ENCODE peak calls at places on chromosomes 13 and 19, in nine cellular contexts. X is PC-3; E is GM23338; S is adrenal gland; H is suprapubic skin; B is breast epithelium; W is IMR-90; Q is vagina; Y is CD8-positive, alpha-beta memory T cell. V is an unnamed sample. For H3K4me1, the result is how much of the 10 kb centered on the place peaks cover.

GRCh38 chr13:88339271-88339741 is 668.1 kb downstream of the SLITRK5 start:
- DNase-seq in X (peak), W (no peak), H (no peak), S (no peak), Q (no peak), B (no peak), E (no peak), Y (no peak), V (no peak)

GRCh38 chr13:98796191-98796590 is 43.7 kb upstream of the SLC15A1 start:
- DNase-seq in Q (no peak), S (no peak), B (no peak), H (no peak), W (no peak), E (no peak), Y (no peak), X (no peak), V (no peak)

GRCh38 chr19:35451278-35452096 is 3.4 kb downstream of the FFAR2 start:
- DNase-seq in Y (no peak), S (no peak), W (no peak), Q (no peak), E (no peak), X (no peak), B (no peak), H (no peak), V (no peak)

GRCh38 chr19:29785955-29786589 is 25.7 kb upstream of the CCNE1 start:
- DNase-seq in H (no peak), W (no peak), Y (no peak), X (no peak), B (no peak), Q (no peak), S (no peak), E (peak), V (no peak)

GRCh38 chr19:58572818-58573657 is at the start of gene MZF1:
- DNase-seq in S (peak), B (peak), Q (no peak), H (peak), Y (peak), X (peak), E (peak), W (peak), V (peak)

GRCh38 chr19:14318873-14319272 is 62.4 kb upstream of the ADGRE5 start:
- DNase-seq in S (peak), Q (no peak), X (no peak), W (no peak), H (no peak), Y (no peak), E (peak), B (no peak), V (no peak)

GRCh38 chr13:73767747-73768315 is 366.4 kb downstream of the KLF12 start:
- DNase-seq in H (no peak), E (peak), B (no peak), Q (no peak), X (peak), W (no peak), S (no peak), Y (no peak), V (no peak)

GRCh38 chr13:43878897-43879322 is 630 bp downstream of the CCDC122 start:
- DNase-seq in Y (no peak), E (peak), Q (no peak), X (peak), B (peak), W (peak), S (peak), H (peak), V (no peak)

GRCh38 chr13:31756346-31756745 is 17.0 kb downstream of the RXFP2 start:
- DNase-seq in Q (no peak), Y (no peak), B (no peak), H (no peak), S (no peak), W (peak), X (peak), E (no peak), V (no peak)

GRCh38 chr13:48437381-48437780 is 24.5 kb upstream of the LPAR6 start:
- DNase-seq in Y (no peak), S (peak), H (peak), W (peak), X (no peak), B (no peak), E (no peak), Q (no peak), V (no peak)

GRCh38 chr13:28161370-28161769 is 23.0 kb downstream of the PAN3 start:
- DNase-seq in H (no peak), B (no peak), E (peak), Y (no peak), Q (no peak), X (no peak), S (no peak), W (peak), V (no peak)

GRCh38 chr19:15641901-15642491 is 1.3 kb downstream of the CYP4F3 start:
- DNase-seq in H (no peak), S (no peak), B (no peak), X (no peak), Y (no peak), W (no peak), Q (no peak), E (no peak), V (no peak)

GRCh38 chr13:20714161-20714560 is 10.7 kb downstream of the IL17D start:
- DNase-seq in H (no peak), W (no peak), S (no peak), B (no peak), X (no peak), E (no peak), Q (no peak), Y (no peak), V (no peak)

GRCh38 chr13:113650731-113651148 is 7.3 kb downstream of the ATP4B start:
- DNase-seq in W (no peak), X (no peak), B (no peak), E (no peak), Y (no peak), Q (no peak), S (no peak), H (peak), V (no peak)

DNA sequence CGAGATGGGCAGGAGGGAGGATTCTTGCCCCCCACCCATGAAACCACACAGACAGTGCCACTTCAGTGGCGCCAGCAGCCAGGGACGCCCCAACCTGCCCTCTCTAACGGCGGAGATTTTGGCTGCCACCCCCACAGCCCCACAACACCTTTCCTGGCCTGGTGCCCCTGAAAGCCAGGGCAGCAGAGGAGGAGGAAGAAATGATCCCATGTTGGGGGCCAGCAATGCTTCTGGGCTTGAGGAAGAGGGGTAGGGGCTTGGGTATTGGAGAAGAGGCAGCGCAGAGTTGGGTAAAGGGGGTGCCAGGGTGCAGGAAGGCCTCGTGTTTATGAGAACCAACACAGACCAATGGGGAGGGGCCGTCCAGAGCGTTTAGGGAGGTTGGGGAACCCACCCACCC is 1.7 kb downstream of the MLLT1 start:
- DNase-seq in H (no peak), Y (no peak), X (no peak), Q (no peak), S (no peak), W (no peak), B (no peak), E (no peak), V (no peak)
- H3K4me1 ChIP-seq in H (half or more), Y (under half), X (under half), Q (half or more), S (half or more), W (under half), B (under half), E (under half), V (under half)

GRCh38 chr13:97266328-97266727 is 44.2 kb downstream of the MBNL2 start:
- DNase-seq in S (no peak), W (no peak), Q (no peak), X (no peak), Y (no peak), H (no peak), B (no peak), E (peak), V (no peak)

GRCh38 chr13:97262058-97262457 is 39.9 kb downstream of the MBNL2 start:
- DNase-seq in W (no peak), B (no peak), E (no peak), X (no peak), Q (no peak), S (no peak), Y (peak), H (no peak), V (no peak)

GRCh38 chr13:97263160-97263559 is 41.0 kb downstream of the MBNL2 start:
- DNase-seq in B (no peak), X (no peak), E (no peak), S (no peak), W (no peak), Y (no peak), Q (no peak), H (no peak), V (no peak)

GRCh38 chr13:97266734-97267417 is 44.7 kb downstream of the MBNL2 start:
- DNase-seq in H (no peak), E (peak), B (no peak), X (no peak), S (no peak), W (no peak), Y (no peak), Q (no peak), V (no peak)

GRCh38 chr13:97264663-97265062 is 42.5 kb downstream of the MBNL2 start:
- DNase-seq in S (no peak), X (no peak), H (no peak), E (no peak), Y (no peak), Q (no peak), W (no peak), B (no peak), V (no peak)
- H3K4me1 ChIP-seq in S (half or more), X (under half), H (half or more), E (under half), Y (under half), Q (half or more), W (under half), B (under half), V (under half)

GRCh38 chr19:2048104-2048958 is 2.7 kb downstream of the MKNK2 start:
- DNase-seq in X (no peak), E (no peak), Q (no peak), W (no peak), B (no peak), Y (no peak), S (no peak), H (peak), V (no peak)
- H3K4me1 ChIP-seq in X (under half), E (under half), Q (half or more), W (under half), B (half or more), Y (half or more), S (half or more), H (half or more), V (half or more)

GRCh38 chr19:8194528-8195275 is 14.5 kb upstream of the CERS4 start:
- DNase-seq in Q (no peak), X (no peak), E (no peak), W (no peak), Y (peak), S (no peak), H (no peak), B (no peak), V (peak)
- H3K4me1 ChIP-seq in Q (under half), X (under half), E (under half), W (under half), Y (under half), S (under half), H (under half), B (under half), V (under half)

GRCh38 chr19:12783849-12784393 is 7.4 kb upstream of the JUNB start:
- DNase-seq in S (peak), X (peak), Y (no peak), H (peak), W (no peak), B (peak), Q (no peak), E (no peak), V (no peak)

GRCh38 chr19:12784394-12784870 is 6.9 kb upstream of the JUNB start:
- DNase-seq in S (no peak), E (no peak), H (no peak), X (no peak), W (peak), Y (no peak), Q (no peak), B (no peak), V (no peak)

GRCh38 chr19:12782424-12783225 is 7.3 kb upstream of the HOOK2 start:
- DNase-seq in B (peak), W (peak), Q (no peak), X (peak), S (peak), H (peak), Y (peak), E (peak), V (peak)

GRCh38 chr19:12782174-12782423 is 6.7 kb upstream of the HOOK2 start:
- DNase-seq in X (no peak), H (peak), S (peak), W (no peak), B (no peak), Y (no peak), Q (no peak), E (no peak), V (no peak)

DNA sequence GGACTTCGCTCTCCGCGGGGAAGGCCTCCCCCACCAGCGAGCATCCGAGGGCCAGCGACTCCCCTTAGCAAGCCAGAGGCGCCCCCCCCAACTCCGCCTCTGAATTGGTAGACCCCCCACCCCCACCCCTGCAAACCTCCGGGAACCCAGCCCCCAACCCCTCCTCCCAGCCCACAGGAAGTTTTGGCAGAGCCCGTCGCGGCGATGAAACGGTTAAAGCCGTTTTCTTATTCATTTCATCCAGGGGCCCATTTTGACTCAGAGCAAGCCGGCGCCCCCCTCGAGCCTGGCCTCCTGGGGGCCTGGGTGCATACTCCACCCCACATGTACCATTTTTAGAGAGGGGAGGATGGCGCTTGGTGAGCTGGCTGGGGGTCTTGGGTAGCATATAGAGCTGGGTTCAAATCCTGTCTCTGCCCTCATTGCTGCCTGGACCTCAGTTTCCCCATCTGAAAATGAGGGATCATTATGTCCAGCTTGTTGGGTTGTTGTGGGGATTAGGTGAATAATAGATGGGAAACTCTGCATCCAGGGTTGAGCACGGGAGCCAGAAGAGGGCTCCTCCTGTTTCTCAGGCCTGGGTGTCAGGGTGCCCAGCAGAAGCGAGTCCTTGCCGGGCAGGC is 7.9 kb upstream of the JUNB start:
- DNase-seq in B (no peak), X (no peak), W (no peak), S (no peak), H (no peak), Q (no peak), Y (no peak), E (peak), V (peak)
- H3K4me1 ChIP-seq in B (under half), X (half or more), W (half or more), S (half or more), H (half or more), Q (half or more), Y (half or more), E (under half), V (half or more)

DNA sequence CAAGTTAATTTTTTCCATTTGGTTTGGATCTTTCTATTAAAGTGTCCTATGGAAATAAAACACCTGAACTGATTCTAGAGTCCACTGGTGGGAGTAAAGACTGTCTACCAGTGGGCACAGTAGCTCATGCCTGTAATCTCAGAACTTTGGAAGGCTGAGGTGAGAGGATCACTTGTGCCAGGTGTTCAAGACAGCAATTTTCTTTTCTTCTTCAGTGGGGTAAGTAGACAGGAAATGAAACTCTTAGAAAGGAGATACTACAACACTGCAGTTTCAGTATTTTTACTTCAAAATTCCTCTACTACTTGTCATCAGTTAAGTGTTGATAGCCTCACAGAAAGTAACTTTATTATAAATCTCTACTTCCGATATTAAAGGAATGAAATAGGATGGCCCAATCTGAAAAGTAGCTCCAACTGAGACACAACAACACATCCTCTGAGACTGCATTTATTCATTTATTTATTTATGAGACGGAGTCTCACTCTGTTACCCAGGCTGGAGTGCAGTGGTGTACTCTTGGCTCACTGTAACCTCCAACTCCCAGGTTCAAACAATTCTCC is 26.3 kb downstream of the DNMT1 start:
- DNase-seq in E (no peak), S (no peak), B (no peak), Q (no peak), W (peak), Y (no peak), X (no peak), H (no peak), V (no peak)
- H3K4me1 ChIP-seq in E (under half), S (under half), B (under half), Q (under half), W (under half), Y (under half), X (under half), H (under half), V (under half)

GRCh38 chr13:51645154-51645650 is 60.9 kb downstream of the WDFY2 start:
- DNase-seq in E (peak), S (no peak), H (no peak), Q (no peak), Y (no peak), X (no peak), B (no peak), W (peak), V (no peak)

GRCh38 chr13:51646041-51646670 is 61.9 kb downstream of the WDFY2 start:
- DNase-seq in B (no peak), H (no peak), Y (no peak), X (no peak), W (no peak), Q (no peak), E (peak), S (no peak), V (no peak)

GRCh38 chr13:51643882-51644281 is 59.6 kb downstream of the WDFY2 start:
- DNase-seq in W (peak), E (no peak), Q (no peak), Y (no peak), S (no peak), H (no peak), B (no peak), X (peak), V (no peak)

GRCh38 chr13:51644649-51645048 is 60.4 kb downstream of the WDFY2 start:
- DNase-seq in H (no peak), Y (no peak), X (peak), B (no peak), E (no peak), S (peak), W (peak), Q (no peak), V (no peak)

GRCh38 chr13:51647067-51647466 is 62.8 kb downstream of the WDFY2 start:
- DNase-seq in Q (no peak), H (no peak), B (no peak), S (no peak), E (no peak), Y (no peak), W (no peak), X (no peak), V (no peak)
- H3K4me1 ChIP-seq in Q (under half), H (under half), B (under half), S (under half), E (under half), Y (under half), W (under half), X (under half), V (under half)

GRCh38 chr13:59479629-59480028 is 684.1 kb downstream of the DIAPH3 start:
- DNase-seq in X (no peak), W (no peak), Y (no peak), B (no peak), E (peak), H (no peak), Q (no peak), S (no peak), V (no peak)
- H3K4me1 ChIP-seq in X (under half), W (under half), Y (under half), B (under half), E (under half), H (under half), Q (under half), S (under half), V (under half)